ENCODE peak calls at places on chromosomes 6 and 20, in seven cellular contexts. G, F, H, O, Y, D and N are unnamed samples.

GRCh38 chr20:10228330-10228729 is 9.7 kb downstream of the SNAP25 start:
- DNase-seq in G (no peak), F (no peak), H (no peak), O (no peak), Y (no peak), D (no peak), N (no peak)

GRCh38 chr6:21953831-21954801 is 342.7 kb downstream of the PRL start:
- DNase-seq in G (peak), F (peak), H (no peak), O (peak), Y (no peak), D (no peak), N (peak)

GRCh38 chr6:13026557-13026956 is 301.8 kb downstream of the TBC1D7 start:
- DNase-seq in G (no peak), F (no peak), H (no peak), O (no peak), Y (no peak), D (no peak), N (no peak)

GRCh38 chr20:50243610-50244351 is 53.2 kb downstream of the CEBPB start:
- DNase-seq in G (no peak), F (no peak), H (peak), O (no peak), Y (no peak), D (no peak), N (no peak)

GRCh38 chr20:438581-439469 is 23.5 kb downstream of the TBC1D20 start:
- DNase-seq in G (no peak), F (no peak), H (no peak), O (no peak), Y (peak), D (no peak), N (no peak)

GRCh38 chr20:58521763-58522162 is 6.6 kb upstream of the APCDD1L start:
- DNase-seq in G (no peak), F (no peak), H (no peak), O (no peak), Y (no peak), D (no peak), N (no peak)

GRCh38 chr6:160667854-160668481 is 3.9 kb upstream of the LPA start:
- DNase-seq in G (no peak), F (no peak), H (no peak), O (no peak), Y (peak), D (no peak), N (no peak)

GRCh38 chr6:34730006-34730405 is 27.3 kb upstream of the SNRPC start:
- DNase-seq in G (no peak), F (no peak), H (no peak), O (no peak), Y (no peak), D (no peak), N (no peak)

GRCh38 chr6:14450133-14451040 is 332.8 kb downstream of the CD83 start:
- DNase-seq in G (no peak), F (no peak), H (no peak), O (peak), Y (no peak), D (no peak), N (no peak)

GRCh38 chr6:152089992-152090391 is 282.5 kb downstream of the ESR1 start:
- DNase-seq in G (peak), F (no peak), H (peak), O (peak), Y (no peak), D (no peak), N (no peak)

GRCh38 chr20:38607351-38607750 is 5.7 kb downstream of the ARHGAP40 start:
- DNase-seq in G (no peak), F (no peak), H (no peak), O (no peak), Y (no peak), D (no peak), N (no peak)

GRCh38 chr6:154960299-154960796 is 34.8 kb upstream of the TIAM2 start:
- DNase-seq in G (no peak), F (peak), H (no peak), O (no peak), Y (no peak), D (no peak), N (no peak)

GRCh38 chr20:51579137-51579536 is 36.6 kb upstream of the NFATC2 start:
- DNase-seq in G (peak), F (no peak), H (no peak), O (no peak), Y (no peak), D (no peak), N (no peak)

DNA sequence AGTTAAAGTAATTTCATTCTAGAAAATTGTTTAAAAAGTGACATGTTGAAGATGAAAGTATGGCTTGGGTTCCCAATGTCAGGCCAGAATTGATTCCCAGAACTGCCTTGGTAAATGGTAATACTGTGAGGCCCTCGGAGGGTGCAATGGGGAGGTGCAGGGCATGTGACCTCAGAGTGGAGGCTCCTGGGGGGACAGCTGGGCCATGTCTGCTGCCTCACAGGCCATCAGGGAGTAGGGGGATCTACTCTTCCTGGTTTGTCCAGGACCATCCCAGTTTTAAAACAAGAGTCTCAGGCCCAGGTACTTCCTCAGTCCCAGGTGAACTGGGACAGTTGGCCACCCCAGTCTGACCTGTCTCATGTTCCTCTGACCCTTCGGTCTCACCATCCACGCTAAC is 55.3 kb upstream of the SNX9 start:
- DNase-seq in G (no peak), F (no peak), H (no peak), O (no peak), Y (no peak), D (no peak), N (no peak)
- H3K4me3 ChIP-seq in G (no peak), F (no peak), H (no peak), O (no peak), Y (no peak), D (no peak), N (no peak)

GRCh38 chr6:140101818-140102217 is 727.4 kb upstream of the CITED2 start:
- DNase-seq in G (no peak), F (no peak), H (no peak), O (no peak), Y (no peak), D (no peak), N (no peak)

GRCh38 chr6:140101367-140101766 is 726.9 kb upstream of the CITED2 start:
- DNase-seq in G (no peak), F (no peak), H (no peak), O (no peak), Y (no peak), D (no peak), N (no peak)

GRCh38 chr6:140107216-140107615 is 732.8 kb upstream of the CITED2 start:
- DNase-seq in G (no peak), F (no peak), H (no peak), O (no peak), Y (no peak), D (no peak), N (no peak)

GRCh38 chr6:140105857-140106256 is 731.4 kb upstream of the CITED2 start:
- DNase-seq in G (peak), F (no peak), H (no peak), O (peak), Y (no peak), D (no peak), N (no peak)
- TF ChIP-seq CTCF in G (peak), F (no peak), H (peak), O (no peak), Y (no peak), D (no peak), N (peak)

GRCh38 chr6:169452117-169452868 is 198.6 kb upstream of the THBS2 start:
- DNase-seq in G (peak), F (peak), H (peak), O (peak), Y (no peak), D (no peak), N (no peak)
- H3K4me3 ChIP-seq in G (no peak), F (no peak), H (peak), O (peak), Y (no peak), D (no peak), N (no peak)

GRCh38 chr20:33655164-33655563 is 7.0 kb upstream of the C20orf144 start:
- DNase-seq in G (no peak), F (no peak), H (no peak), O (no peak), Y (no peak), D (no peak), N (no peak)
- TF ChIP-seq CTCF in G (no peak), F (no peak), H (no peak), O (no peak), Y (no peak), D (no peak), N (no peak)

DNA sequence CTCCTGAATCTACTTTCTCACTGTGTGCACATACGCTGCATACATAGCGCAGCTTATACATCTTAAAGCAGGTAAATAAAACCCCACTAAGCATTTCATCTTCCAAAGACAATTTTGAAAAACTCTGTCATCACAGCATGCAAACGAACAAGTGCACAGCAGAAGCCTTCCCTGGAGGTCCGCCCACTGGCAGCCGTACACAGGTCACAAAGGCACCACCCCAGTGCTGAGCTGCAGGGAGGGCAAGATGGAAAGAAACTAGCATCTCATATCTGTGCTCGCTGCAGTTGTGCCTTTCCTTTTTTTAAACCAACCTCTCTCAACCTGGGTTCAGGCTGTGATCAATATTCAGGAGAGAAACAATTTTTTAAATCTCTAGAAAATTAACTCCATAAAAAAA is 73.3 kb downstream of the HUS1B start:
- DNase-seq in G (no peak), F (no peak), H (no peak), O (no peak), Y (no peak), D (no peak), N (no peak)
- H3K4me3 ChIP-seq in G (no peak), F (no peak), H (no peak), O (no peak), Y (no peak), D (no peak), N (no peak)

GRCh38 chr20:13325033-13325432 is 104.0 kb downstream of the ISM1 start:
- DNase-seq in G (peak), F (peak), H (no peak), O (peak), Y (no peak), D (no peak), N (peak)
- TF ChIP-seq CTCF in G (peak), F (no peak), H (peak), O (peak), Y (peak), D (no peak), N (peak)

GRCh38 chr6:16803294-16804006 is 42.2 kb upstream of the ATXN1 start:
- DNase-seq in G (peak), F (no peak), H (no peak), O (peak), Y (no peak), D (no peak), N (peak)

GRCh38 chr6:16802071-16802470 is 40.8 kb upstream of the ATXN1 start:
- DNase-seq in G (peak), F (no peak), H (no peak), O (peak), Y (no peak), D (no peak), N (no peak)

GRCh38 chr6:16804515-16805161 is 43.4 kb upstream of the ATXN1 start:
- DNase-seq in G (no peak), F (no peak), H (no peak), O (no peak), Y (no peak), D (no peak), N (no peak)

GRCh38 chr6:16805190-16805860 is 44.1 kb upstream of the ATXN1 start:
- DNase-seq in G (no peak), F (no peak), H (no peak), O (no peak), Y (no peak), D (no peak), N (no peak)

DNA sequence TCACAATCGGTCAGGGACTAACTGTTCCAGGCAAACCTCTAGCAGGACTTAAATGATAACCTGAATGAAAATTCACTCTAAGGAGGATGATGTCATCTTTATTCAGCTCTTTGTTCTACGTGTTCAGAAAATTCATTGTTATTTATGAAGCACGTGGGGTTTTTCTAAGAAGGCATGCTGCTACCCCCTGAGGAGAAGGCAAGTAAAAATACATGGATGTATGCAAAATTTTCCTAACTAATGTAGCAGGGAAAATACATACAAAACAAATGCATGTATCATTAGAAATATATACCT is 42.7 kb upstream of the ATXN1 start:
- DNase-seq in G (peak), F (no peak), H (no peak), O (no peak), Y (no peak), D (no peak), N (no peak)
- H3K4me3 ChIP-seq in G (no peak), F (no peak), H (no peak), O (no peak), Y (no peak), D (no peak), N (peak)